ENCODE peak calls at places on chromosomes 5 and 9, in five cellular contexts. R, W, L, O and J are unnamed samples.

GRCh38 chr5:119400248-119400647 is 44.4 kb downstream of the TNFAIP8 start:
- DNase-seq in W (peak; percentile 54), L (no peak), R (no peak), O (no peak), J (no peak)

GRCh38 chr9:128654481-128654880 is 2.2 kb downstream of the DYNC2I2 start:
- DNase-seq in W (no peak), O (no peak), L (no peak), R (no peak), J (no peak)

GRCh38 chr5:179974946-179975712 is 67.4 kb upstream of the TBC1D9B start:
- DNase-seq in L (no peak), O (peak; percentile 54), R (no peak), W (no peak), J (no peak)

GRCh38 chr5:78594946-78595921 is 53.3 kb downstream of the LHFPL2 start:
- DNase-seq in O (no peak), R (no peak), W (peak; percentile 96), L (no peak), J (peak; percentile 54)

GRCh38 chr9:106621299-106621920 is 241.6 kb upstream of the ZNF462 start:
- DNase-seq in L (no peak), W (no peak), R (no peak), O (no peak), J (no peak)

GRCh38 chr5:53679261-53679660 is 118.8 kb downstream of the NDUFS4 start:
- DNase-seq in L (no peak), R (no peak), O (no peak), W (no peak), J (no peak)

GRCh38 chr5:118854819-118855218 is 133.5 kb downstream of the DTWD2 start:
- DNase-seq in O (no peak), R (no peak), L (no peak), W (no peak), J (no peak)

GRCh38 chr9:16180546-16180945 is 627.7 kb downstream of the CCDC171 start:
- DNase-seq in L (no peak), O (no peak), R (no peak), W (peak; percentile 22), J (no peak)

GRCh38 chr9:124088476-124088837 is 76.9 kb downstream of the LHX2 start:
- DNase-seq in R (no peak), O (no peak), W (no peak), L (no peak), J (no peak)

GRCh38 chr9:109755040-109755439 is 25.0 kb upstream of the PALM2AKAP2 start:
- DNase-seq in L (no peak), O (no peak), R (no peak), W (no peak), J (no peak)

GRCh38 chr5:42851441-42851840 is 39.7 kb upstream of the SELENOP start:
- DNase-seq in W (no peak), L (no peak), R (no peak), O (no peak), J (no peak)

GRCh38 chr5:1516615-1517601 is 6.9 kb downstream of the LPCAT1 start:
- DNase-seq in L (peak; percentile 79), W (no peak), O (peak; percentile 8), R (peak; percentile 11), J (peak; percentile 22)

GRCh38 chr9:16085167-16085718 is 532.4 kb downstream of the CCDC171 start:
- DNase-seq in R (no peak), O (peak; percentile 56), W (no peak), L (no peak), J (no peak)

GRCh38 chr5:30392897-30393296 is 800.6 kb upstream of the CDH6 start:
- DNase-seq in W (no peak), L (no peak), R (no peak), O (no peak), J (no peak)

GRCh38 chr5:153584131-153584530 is 93.7 kb downstream of the GRIA1 start:
- DNase-seq in R (no peak), W (no peak), O (no peak), L (no peak), J (no peak)

GRCh38 chr9:123541441-123541840 is 185.4 kb downstream of the CRB2 start:
- DNase-seq in R (no peak), W (no peak), O (no peak), L (no peak), J (no peak)

GRCh38 chr9:14205463-14205862 is 108.5 kb downstream of the NFIB start:
- DNase-seq in L (no peak), R (no peak), W (peak; percentile 71), O (no peak), J (no peak)

GRCh38 chr5:74647096-74647495 is 6.6 kb upstream of the ENC1 start:
- DNase-seq in R (no peak), W (no peak), L (no peak), O (no peak), J (no peak)

GRCh38 chr5:135364416-135365262 is 34.4 kb downstream of the MACROH2A1 start:
- DNase-seq in R (no peak), O (no peak), W (no peak), L (no peak), J (no peak)

GRCh38 chr9:124818431-124819281 is 34.6 kb upstream of the WDR38 start:
- DNase-seq in L (peak; percentile 27), O (no peak), W (peak; percentile 82), R (no peak), J (peak; percentile 83)

GRCh38 chr5:160390787-160391696 is 8.8 kb downstream of the FAM200C start:
- DNase-seq in R (no peak), L (no peak), O (no peak), W (no peak), J (no peak)

GRCh38 chr5:151642472-151643140 is 44.1 kb downstream of the SPARC start:
- DNase-seq in W (no peak), O (no peak), R (no peak), L (no peak), J (no peak)

GRCh38 chr5:52799358-52799982 is 11.8 kb downstream of the ITGA1 start:
- DNase-seq in R (no peak), L (peak; percentile 77), O (peak; percentile 48), W (peak; percentile 44), J (peak; percentile 37)

GRCh38 chr5:72817076-72817476 is 615 bp downstream of the TNPO1 start:
- DNase-seq in L (peak; percentile 88), R (peak; percentile 26), O (peak; percentile 78), W (peak; percentile 64), J (peak; percentile 63)

GRCh38 chr5:157350939-157351338 is 85.0 kb downstream of the CYFIP2 start:
- DNase-seq in W (no peak), L (no peak), O (no peak), R (no peak), J (no peak)

GRCh38 chr5:181181650-181182565 is 23.1 kb downstream of the TRIM7 start:
- DNase-seq in R (no peak), O (peak; percentile 82), L (no peak), W (peak; percentile 77), J (peak; percentile 85)

GRCh38 chr5:133990396-133990795 is 14.4 kb downstream of the VDAC1 start:
- DNase-seq in W (no peak), L (no peak), R (no peak), O (no peak), J (peak; percentile 5)

GRCh38 chr9:124735121-124735520 is 36.0 kb downstream of the NR6A1 start:
- DNase-seq in R (no peak), O (no peak), L (no peak), W (peak; percentile 80), J (no peak)

GRCh38 chr5:180333661-180334060 is 19.5 kb downstream of the GFPT2 start:
- DNase-seq in L (peak; percentile 33), R (no peak), O (no peak), W (peak; percentile 86), J (no peak)

GRCh38 chr9:37350486-37351190 is 71.9 kb upstream of the GRHPR start:
- DNase-seq in L (no peak), O (no peak), R (no peak), W (peak; percentile 96), J (no peak)

GRCh38 chr5:145014109-145014508 is 821.0 kb downstream of the PRELID2 start:
- DNase-seq in W (no peak), O (no peak), R (no peak), L (no peak), J (no peak)

GRCh38 chr5:174511711-174512253 is 212.6 kb upstream of the MSX2 start:
- DNase-seq in W (no peak), R (no peak), O (no peak), L (no peak), J (no peak)

DNA sequence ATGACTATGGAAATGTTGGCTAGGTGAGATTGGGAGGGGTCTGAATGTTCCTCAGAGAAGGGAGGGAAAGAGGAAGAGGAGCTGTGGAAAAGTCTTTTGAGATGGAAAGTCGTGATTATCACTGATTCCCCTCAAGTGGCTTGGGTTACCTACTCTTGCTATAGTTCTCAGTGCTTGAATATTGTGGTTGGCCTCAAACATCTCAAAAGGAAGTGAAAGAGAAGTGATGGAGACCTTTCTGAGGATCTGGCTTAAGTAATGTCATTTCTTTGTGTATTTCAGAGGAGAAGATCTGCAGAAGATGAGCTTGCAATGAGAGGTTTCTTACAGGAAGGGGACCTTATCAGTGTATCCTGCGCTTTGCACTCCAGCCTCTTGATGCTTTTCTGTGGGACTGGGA is 5.5 kb downstream of the EXOSC2 start:
- DNase-seq in L (no peak), O (no peak), R (no peak), W (no peak), J (no peak)
- H3K27ac ChIP-seq in L (no peak overlapping the region), O (no peak overlapping the region), R (no peak overlapping the region), W (no peak overlapping the region), J (no peak overlapping the region)

GRCh38 chr5:93590511-93590910 is 7.5 kb downstream of the NR2F1 start:
- DNase-seq in O (no peak), L (no peak), R (no peak), W (no peak), J (no peak)
- H3K27ac ChIP-seq in O (no peak overlapping the region), L (no peak overlapping the region), R (no peak overlapping the region), W (no peak overlapping the region), J (no peak overlapping the region)

GRCh38 chr5:76547891-76548524 is 75.2 kb downstream of the F2RL2 start:
- DNase-seq in L (no peak), R (no peak), W (no peak), O (no peak), J (no peak)
- H3K27ac ChIP-seq in L (no peak overlapping the region), R (peak overlapping the region; percentile 65), W (no peak overlapping the region), O (no peak overlapping the region), J (no peak overlapping the region)

GRCh38 chr5:159206368-159206767 is 3.0 kb downstream of the RNF145 start:
- DNase-seq in R (no peak), O (no peak), W (no peak), L (no peak), J (no peak)
- H3K27ac ChIP-seq in R (peak overlapping the region; percentile 96), O (peak overlapping the region; percentile 93), W (no peak overlapping the region), L (no peak overlapping the region), J (peak overlapping the region; percentile 87)

GRCh38 chr9:93130861-93131481 is 3.1 kb downstream of the NINJ1 start:
- DNase-seq in R (no peak), L (no peak), O (peak; percentile 44), W (no peak), J (peak; percentile 80)

GRCh38 chr9:93132946-93133640 is 958 bp downstream of the NINJ1 start:
- DNase-seq in O (peak; percentile 49), W (peak; percentile 51), L (peak; percentile 83), R (no peak), J (peak; percentile 82)

GRCh38 chr9:93131599-93132286 is 2.3 kb downstream of the NINJ1 start:
- DNase-seq in W (no peak), R (no peak), O (no peak), L (no peak), J (no peak)

GRCh38 chr9:93133641-93134017 is 422 bp downstream of the NINJ1 start:
- DNase-seq in L (peak; percentile 91), R (peak; percentile 68), O (peak; percentile 84), W (peak; percentile 74), J (peak; percentile 85)

GRCh38 chr9:93132287-93132927 is 1.6 kb downstream of the NINJ1 start:
- DNase-seq in W (peak; percentile 73), R (peak; percentile 63), L (peak; percentile 84), O (peak; percentile 91), J (peak; percentile 93)
- H3K27ac ChIP-seq in W (peak overlapping the region; percentile 94), R (peak overlapping the region; percentile 98), L (peak overlapping the region; percentile 97), O (peak overlapping the region; percentile 96), J (peak overlapping the region; percentile 99)